ENCODE peak calls at places on chromosome 5, in nine cellular contexts. One of them, this sample, is unnamed.
A peak's percentile ranks its signal among the peaks of the same experiment; 100 is the strongest.

GRCh38 chr5:95954716-95955115 is 6.9 kb downstream of the ELL2 start:
- DNase-seq in fibroblast of lung: peak; percentile 30
- DNase-seq in mesendoderm: no peak
- DNase-seq in neuronal stem cell: no peak
- DNase-seq in HCT116: no peak
- DNase-seq in GM23248: no peak
- DNase-seq in HepG2: no peak
- DNase-seq in kidney: no peak
- DNase-seq in keratinocyte: no peak
- DNase-seq in this sample: no peak

GRCh38 chr5:52743012-52743411 is 44.7 kb upstream of the ITGA1 start:
- DNase-seq in fibroblast of lung: no peak
- DNase-seq in mesendoderm: peak; percentile 4
- DNase-seq in neuronal stem cell: no peak
- DNase-seq in HCT116: no peak
- DNase-seq in GM23248: no peak
- DNase-seq in HepG2: no peak
- DNase-seq in kidney: no peak
- DNase-seq in keratinocyte: no peak
- DNase-seq in this sample: no peak

GRCh38 chr5:179123109-179123426 is 62.9 kb downstream of the ZNF354C start:
- DNase-seq in fibroblast of lung: no peak
- DNase-seq in mesendoderm: no peak
- DNase-seq in neuronal stem cell: no peak
- DNase-seq in HCT116: no peak
- DNase-seq in GM23248: no peak
- DNase-seq in HepG2: no peak
- DNase-seq in kidney: no peak
- DNase-seq in keratinocyte: no peak
- DNase-seq in this sample: peak; percentile 28

GRCh38 chr5:62779010-62779422 is 200.4 kb downstream of the LRRC70 start:
- DNase-seq in fibroblast of lung: peak; percentile 73
- DNase-seq in mesendoderm: peak; percentile 82
- DNase-seq in neuronal stem cell: peak; percentile 48
- DNase-seq in HCT116: peak; percentile 48
- DNase-seq in GM23248: peak; percentile 81
- DNase-seq in HepG2: peak; percentile 64
- DNase-seq in kidney: no peak
- DNase-seq in keratinocyte: no peak
- DNase-seq in this sample: no peak

GRCh38 chr5:90390933-90391332 is 18.6 kb downstream of the CETN3 start:
- DNase-seq in fibroblast of lung: no peak
- DNase-seq in mesendoderm: peak; percentile 77
- DNase-seq in neuronal stem cell: no peak
- DNase-seq in HCT116: no peak
- DNase-seq in GM23248: no peak
- DNase-seq in HepG2: no peak
- DNase-seq in kidney: no peak
- DNase-seq in keratinocyte: no peak
- DNase-seq in this sample: peak; percentile 55

GRCh38 chr5:77360381-77360780 is 131.7 kb downstream of the WDR41 start:
- DNase-seq in fibroblast of lung: no peak
- DNase-seq in mesendoderm: no peak
- DNase-seq in neuronal stem cell: no peak
- DNase-seq in HCT116: no peak
- DNase-seq in GM23248: peak; percentile 50
- DNase-seq in HepG2: no peak
- DNase-seq in kidney: no peak
- DNase-seq in keratinocyte: no peak
- DNase-seq in this sample: no peak

GRCh38 chr5:9523090-9523813 is 22.6 kb downstream of the SEMA5A start:
- DNase-seq in fibroblast of lung: no peak
- DNase-seq in mesendoderm: no peak
- DNase-seq in neuronal stem cell: no peak
- DNase-seq in HCT116: no peak
- DNase-seq in GM23248: peak; percentile 47
- DNase-seq in HepG2: no peak
- DNase-seq in kidney: no peak
- DNase-seq in keratinocyte: no peak
- DNase-seq in this sample: no peak

GRCh38 chr5:176799488-176799887 is 10.9 kb upstream of the UNC5A start:
- DNase-seq in fibroblast of lung: no peak
- DNase-seq in mesendoderm: no peak
- DNase-seq in neuronal stem cell: no peak
- DNase-seq in HCT116: no peak
- DNase-seq in GM23248: no peak
- DNase-seq in HepG2: no peak
- DNase-seq in kidney: no peak
- DNase-seq in keratinocyte: no peak
- DNase-seq in this sample: no peak

GRCh38 chr5:149207821-149208220 is 63.8 kb upstream of the AFAP1L1 start:
- DNase-seq in fibroblast of lung: no peak
- DNase-seq in mesendoderm: no peak
- DNase-seq in neuronal stem cell: no peak
- DNase-seq in HCT116: no peak
- DNase-seq in GM23248: no peak
- DNase-seq in HepG2: no peak
- DNase-seq in kidney: no peak
- DNase-seq in keratinocyte: no peak
- DNase-seq in this sample: no peak

GRCh38 chr5:149210229-149210628 is 61.4 kb upstream of the AFAP1L1 start:
- DNase-seq in fibroblast of lung: peak; percentile 80
- DNase-seq in mesendoderm: peak; percentile 25
- DNase-seq in neuronal stem cell: no peak
- DNase-seq in HCT116: peak; percentile 88
- DNase-seq in GM23248: peak; percentile 64
- DNase-seq in HepG2: peak; percentile 44
- DNase-seq in kidney: no peak
- DNase-seq in keratinocyte: no peak
- DNase-seq in this sample: no peak

GRCh38 chr5:149203896-149204544 is 62.7 kb downstream of the ABLIM3 start:
- DNase-seq in fibroblast of lung: peak; percentile 44
- DNase-seq in mesendoderm: no peak
- DNase-seq in neuronal stem cell: no peak
- DNase-seq in HCT116: no peak
- DNase-seq in GM23248: peak; percentile 69
- DNase-seq in HepG2: no peak
- DNase-seq in kidney: no peak
- DNase-seq in keratinocyte: no peak
- DNase-seq in this sample: no peak

GRCh38 chr5:149205625-149206523 is 64.6 kb downstream of the ABLIM3 start:
- DNase-seq in fibroblast of lung: peak; percentile 99
- DNase-seq in mesendoderm: no peak
- DNase-seq in neuronal stem cell: no peak
- DNase-seq in HCT116: no peak
- DNase-seq in GM23248: peak; percentile 62
- DNase-seq in HepG2: no peak
- DNase-seq in kidney: peak; percentile 87
- DNase-seq in keratinocyte: no peak
- DNase-seq in this sample: no peak

GRCh38 chr5:149206524-149207141 is 65.0 kb upstream of the AFAP1L1 start:
- DNase-seq in fibroblast of lung: peak; percentile 87
- DNase-seq in mesendoderm: no peak
- DNase-seq in neuronal stem cell: no peak
- DNase-seq in HCT116: no peak
- DNase-seq in GM23248: no peak
- DNase-seq in HepG2: no peak
- DNase-seq in kidney: no peak
- DNase-seq in keratinocyte: peak; percentile 50
- DNase-seq in this sample: no peak
- H3K9ac ChIP-seq in fibroblast of lung: peak overlapping the region; percentile 29
- H3K9ac ChIP-seq in mesendoderm: no peak overlapping the region
- H3K9ac ChIP-seq in neuronal stem cell: no peak overlapping the region
- H3K9ac ChIP-seq in HCT116: no peak overlapping the region
- H3K9ac ChIP-seq in GM23248: no peak overlapping the region
- H3K9ac ChIP-seq in HepG2: no peak overlapping the region
- H3K9ac ChIP-seq in kidney: no peak overlapping the region
- H3K9ac ChIP-seq in keratinocyte: no peak overlapping the region
- H3K9ac ChIP-seq in this sample: no peak overlapping the region

GRCh38 chr5:122775713-122776084 is 819 bp downstream of the SNX2 start:
- DNase-seq in fibroblast of lung: peak; percentile 26
- DNase-seq in mesendoderm: no peak
- DNase-seq in neuronal stem cell: no peak
- DNase-seq in HCT116: no peak
- DNase-seq in GM23248: no peak
- DNase-seq in HepG2: no peak
- DNase-seq in kidney: no peak
- DNase-seq in keratinocyte: no peak
- DNase-seq in this sample: no peak

GRCh38 chr5:122773615-122774014 is 1.3 kb upstream of the SNX2 start:
- DNase-seq in fibroblast of lung: no peak
- DNase-seq in mesendoderm: no peak
- DNase-seq in neuronal stem cell: no peak
- DNase-seq in HCT116: no peak
- DNase-seq in GM23248: no peak
- DNase-seq in HepG2: peak; percentile 84
- DNase-seq in kidney: no peak
- DNase-seq in keratinocyte: no peak
- DNase-seq in this sample: no peak

GRCh38 chr5:122776143-122776542 is 1.3 kb downstream of the SNX2 start:
- DNase-seq in fibroblast of lung: no peak
- DNase-seq in mesendoderm: no peak
- DNase-seq in neuronal stem cell: no peak
- DNase-seq in HCT116: no peak
- DNase-seq in GM23248: no peak
- DNase-seq in HepG2: no peak
- DNase-seq in kidney: no peak
- DNase-seq in keratinocyte: no peak
- DNase-seq in this sample: no peak

GRCh38 chr5:122774861-122775712 is at the start of gene SNX2:
- DNase-seq in fibroblast of lung: peak; percentile 85
- DNase-seq in mesendoderm: peak; percentile 95
- DNase-seq in neuronal stem cell: peak; percentile 83
- DNase-seq in HCT116: peak; percentile 66
- DNase-seq in GM23248: peak; percentile 97
- DNase-seq in HepG2: peak; percentile 76
- DNase-seq in kidney: peak; percentile 97
- DNase-seq in keratinocyte: peak; percentile 40
- DNase-seq in this sample: peak; percentile 97

DNA sequence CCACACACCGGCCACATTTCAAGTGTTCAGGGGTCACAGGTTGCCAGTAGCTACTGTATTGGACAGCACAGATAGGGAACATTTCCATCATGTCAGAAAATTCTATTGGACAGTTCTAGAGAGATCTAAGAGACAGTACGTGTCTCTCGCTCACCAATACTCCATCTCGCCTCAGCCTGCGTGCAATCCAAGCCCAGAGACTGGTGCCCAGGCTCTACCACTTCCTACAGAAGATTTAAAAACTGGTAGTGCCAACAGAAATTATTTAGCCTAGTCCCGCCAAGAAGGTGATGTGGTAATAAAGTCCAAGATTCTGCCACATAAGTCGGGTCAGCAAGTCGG is 390 bp upstream of the SNX2 start:
- DNase-seq in fibroblast of lung: no peak
- DNase-seq in mesendoderm: no peak
- DNase-seq in neuronal stem cell: no peak
- DNase-seq in HCT116: no peak
- DNase-seq in GM23248: no peak
- DNase-seq in HepG2: no peak
- DNase-seq in kidney: no peak
- DNase-seq in keratinocyte: no peak
- DNase-seq in this sample: no peak
- H3K27ac ChIP-seq in fibroblast of lung: no peak overlapping the region
- H3K27ac ChIP-seq in mesendoderm: no peak overlapping the region
- H3K27ac ChIP-seq in neuronal stem cell: no peak overlapping the region
- H3K27ac ChIP-seq in HCT116: no peak overlapping the region
- H3K27ac ChIP-seq in GM23248: peak overlapping the region; percentile 56
- H3K27ac ChIP-seq in HepG2: peak overlapping the region; percentile 60
- H3K27ac ChIP-seq in kidney: peak overlapping the region; percentile 51
- H3K27ac ChIP-seq in keratinocyte: peak overlapping the region; percentile 28
- H3K27ac ChIP-seq in this sample: no peak overlapping the region

GRCh38 chr5:67165524-67166459 is 30.8 kb downstream of the CD180 start:
- DNase-seq in fibroblast of lung: peak; percentile 83
- DNase-seq in mesendoderm: peak; percentile 96
- DNase-seq in neuronal stem cell: peak; percentile 79
- DNase-seq in HCT116: peak; percentile 73
- DNase-seq in GM23248: peak; percentile 92
- DNase-seq in HepG2: no peak
- DNase-seq in kidney: peak; percentile 96
- DNase-seq in keratinocyte: no peak
- DNase-seq in this sample: peak; percentile 96

GRCh38 chr5:67163863-67164595 is 32.6 kb downstream of the CD180 start:
- DNase-seq in fibroblast of lung: no peak
- DNase-seq in mesendoderm: no peak
- DNase-seq in neuronal stem cell: no peak
- DNase-seq in HCT116: no peak
- DNase-seq in GM23248: no peak
- DNase-seq in HepG2: no peak
- DNase-seq in kidney: no peak
- DNase-seq in keratinocyte: no peak
- DNase-seq in this sample: no peak

GRCh38 chr5:67166886-67167285 is 29.7 kb downstream of the CD180 start:
- DNase-seq in fibroblast of lung: no peak
- DNase-seq in mesendoderm: no peak
- DNase-seq in neuronal stem cell: no peak
- DNase-seq in HCT116: no peak
- DNase-seq in GM23248: no peak
- DNase-seq in HepG2: no peak
- DNase-seq in kidney: no peak
- DNase-seq in keratinocyte: no peak
- DNase-seq in this sample: no peak

GRCh38 chr5:67164856-67165523 is 31.6 kb downstream of the CD180 start:
- DNase-seq in fibroblast of lung: no peak
- DNase-seq in mesendoderm: no peak
- DNase-seq in neuronal stem cell: no peak
- DNase-seq in HCT116: no peak
- DNase-seq in GM23248: no peak
- DNase-seq in HepG2: no peak
- DNase-seq in kidney: peak; percentile 63
- DNase-seq in keratinocyte: no peak
- DNase-seq in this sample: no peak

GRCh38 chr5:67166460-67166871 is 30.1 kb downstream of the CD180 start:
- DNase-seq in fibroblast of lung: no peak
- DNase-seq in mesendoderm: peak; percentile 91
- DNase-seq in neuronal stem cell: no peak
- DNase-seq in HCT116: peak; percentile 7
- DNase-seq in GM23248: no peak
- DNase-seq in HepG2: no peak
- DNase-seq in kidney: peak; percentile 89
- DNase-seq in keratinocyte: no peak
- DNase-seq in this sample: no peak
- H3K9ac ChIP-seq in fibroblast of lung: peak overlapping the region; percentile 42
- H3K9ac ChIP-seq in mesendoderm: peak overlapping the region; percentile 79
- H3K9ac ChIP-seq in neuronal stem cell: no peak overlapping the region
- H3K9ac ChIP-seq in HCT116: peak overlapping the region; percentile 62
- H3K9ac ChIP-seq in GM23248: peak overlapping the region; percentile 76
- H3K9ac ChIP-seq in HepG2: no peak overlapping the region
- H3K9ac ChIP-seq in kidney: no peak overlapping the region
- H3K9ac ChIP-seq in keratinocyte: no peak overlapping the region
- H3K9ac ChIP-seq in this sample: no peak overlapping the region

DNA sequence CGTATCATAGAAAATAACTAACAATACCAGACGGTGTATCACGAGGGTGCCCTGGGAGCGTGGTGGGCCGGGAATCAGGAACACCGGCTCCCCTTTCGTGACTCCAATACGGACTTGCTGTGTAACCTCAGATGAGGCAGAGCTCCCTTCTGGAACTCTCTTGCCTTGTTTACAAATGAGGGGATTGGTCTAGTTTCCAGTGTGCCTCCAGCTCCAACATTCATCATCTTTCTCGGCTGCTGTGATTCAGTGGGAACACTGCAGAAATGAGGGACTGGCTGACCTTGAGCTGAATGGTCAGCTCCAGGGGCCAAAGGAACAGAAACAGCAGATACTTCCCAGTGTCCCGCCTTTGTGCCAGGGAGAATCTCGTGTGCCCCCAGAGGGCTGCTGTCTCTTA is 22.6 kb upstream of the TGFBI start:
- DNase-seq in fibroblast of lung: peak; percentile 69
- DNase-seq in mesendoderm: no peak
- DNase-seq in neuronal stem cell: no peak
- DNase-seq in HCT116: no peak
- DNase-seq in GM23248: peak; percentile 72
- DNase-seq in HepG2: no peak
- DNase-seq in kidney: no peak
- DNase-seq in keratinocyte: no peak
- DNase-seq in this sample: peak; percentile 17
- H3K27ac ChIP-seq in fibroblast of lung: peak overlapping the region; percentile 91
- H3K27ac ChIP-seq in mesendoderm: no peak overlapping the region
- H3K27ac ChIP-seq in neuronal stem cell: no peak overlapping the region
- H3K27ac ChIP-seq in HCT116: no peak overlapping the region
- H3K27ac ChIP-seq in GM23248: peak overlapping the region; percentile 95
- H3K27ac ChIP-seq in HepG2: no peak overlapping the region
- H3K27ac ChIP-seq in kidney: no peak overlapping the region
- H3K27ac ChIP-seq in keratinocyte: peak overlapping the region; percentile 80
- H3K27ac ChIP-seq in this sample: no peak overlapping the region

This sample was measured in endodermal cell.